ENCODE peak calls at places on chromosomes 12 and 14, in seven cellular contexts. C is pancreas, V is HFFc6, P is A673, X is Caco-2, L is WTC11, I is psoas muscle. D is an unnamed sample.

GRCh38 chr14:65832431-65833253 is 420.1 kb downstream of the FUT8 start:
- DNase-seq in C (no peak), V (no peak), P (peak), X (no peak), L (no peak), I (no peak), D (peak)

GRCh38 chr12:99027491-99027890 is 382.4 kb downstream of the APAF1 start:
- DNase-seq in C (no peak), V (no peak), P (no peak), X (no peak), L (no peak), I (no peak), D (no peak)

GRCh38 chr12:52119398-52120254 is 40.1 kb downstream of the SMIM41 start:
- DNase-seq in C (peak), V (no peak), P (peak), X (peak), L (peak), I (no peak), D (peak)

GRCh38 chr14:74980746-74981661 is 21.7 kb upstream of the EIF2B2 start:
- DNase-seq in C (no peak), V (no peak), P (peak), X (no peak), L (peak), I (peak), D (no peak)

GRCh38 chr14:32078794-32079663 is 1.9 kb downstream of the ARHGAP5 start:
- DNase-seq in C (no peak), V (peak), P (no peak), X (peak), L (no peak), I (no peak), D (no peak)

GRCh38 chr14:58598028-58598850 is 39.5 kb upstream of the DACT1 start:
- DNase-seq in C (no peak), V (no peak), P (no peak), X (no peak), L (no peak), I (no peak), D (no peak)

GRCh38 chr12:117105902-117106301 is 6.7 kb upstream of the TESC start:
- DNase-seq in C (no peak), V (no peak), P (no peak), X (no peak), L (no peak), I (no peak), D (no peak)

GRCh38 chr14:101927859-101928258 is 36.5 kb upstream of the DYNC1H1 start:
- DNase-seq in C (peak), V (peak), P (no peak), X (no peak), L (no peak), I (peak), D (no peak)

GRCh38 chr12:63298386-63298930 is 147.5 kb upstream of the AVPR1A start:
- DNase-seq in C (no peak), V (no peak), P (no peak), X (no peak), L (no peak), I (no peak), D (no peak)

GRCh38 chr12:2387051-2387834 is 334.5 kb downstream of the CACNA1C start:
- DNase-seq in C (no peak), V (peak), P (no peak), X (no peak), L (no peak), I (no peak), D (no peak)

GRCh38 chr12:87425942-87426554 is 603.2 kb downstream of the C12orf50 start:
- DNase-seq in C (no peak), V (no peak), P (no peak), X (no peak), L (no peak), I (no peak), D (no peak)

GRCh38 chr12:30063435-30063945 is 279.7 kb upstream of the TMTC1 start:
- DNase-seq in C (no peak), V (no peak), P (no peak), X (no peak), L (no peak), I (no peak), D (no peak)

GRCh38 chr12:9509464-9510166 is 98.1 kb downstream of the KLRB1 start:
- DNase-seq in C (no peak), V (no peak), P (peak), X (no peak), L (no peak), I (no peak), D (no peak)

GRCh38 chr12:123894823-123895338 is 77.8 kb downstream of the CCDC92 start:
- DNase-seq in C (no peak), V (no peak), P (no peak), X (no peak), L (no peak), I (no peak), D (no peak)

GRCh38 chr12:1777798-1778197 is 42.6 kb upstream of the LRTM2 start:
- DNase-seq in C (no peak), V (peak), P (no peak), X (no peak), L (no peak), I (no peak), D (no peak)

GRCh38 chr12:120199595-120200306 is 1.2 kb downstream of the RPLP0 start:
- DNase-seq in C (no peak), V (peak), P (no peak), X (no peak), L (no peak), I (peak), D (no peak)

GRCh38 chr14:97705107-97705506 is 907.9 kb downstream of the VRK1 start:
- DNase-seq in C (no peak), V (no peak), P (no peak), X (no peak), L (no peak), I (no peak), D (no peak)

GRCh38 chr12:125773033-125773432 is 707.8 kb downstream of the AACS start:
- DNase-seq in C (no peak), V (no peak), P (peak), X (peak), L (peak), I (no peak), D (no peak)

GRCh38 chr12:85280138-85280983 is at the start of gene ALX1:
- DNase-seq in C (peak), V (no peak), P (peak), X (peak), L (peak), I (no peak), D (peak)

GRCh38 chr12:3456809-3457208 is 34.2 kb upstream of the PRMT8 start:
- DNase-seq in C (no peak), V (no peak), P (no peak), X (peak), L (peak), I (no peak), D (peak)

GRCh38 chr12:51672334-51672733 is 81.3 kb downstream of the SCN8A start:
- DNase-seq in C (no peak), V (no peak), P (no peak), X (no peak), L (no peak), I (no peak), D (no peak)

GRCh38 chr12:14836336-14837210 is 6.8 kb downstream of the ART4 start:
- DNase-seq in C (no peak), V (peak), P (peak), X (peak), L (no peak), I (no peak), D (no peak)

GRCh38 chr12:95815635-95816212 is 25.2 kb upstream of the NTN4 start:
- DNase-seq in C (no peak), V (peak), P (peak), X (no peak), L (no peak), I (no peak), D (no peak)

GRCh38 chr14:94334837-94335236 is 11.7 kb upstream of the SERPINA6 start:
- DNase-seq in C (no peak), V (no peak), P (no peak), X (no peak), L (no peak), I (no peak), D (no peak)

GRCh38 chr14:31926123-31926522 is 151.0 kb upstream of the ARHGAP5 start:
- DNase-seq in C (no peak), V (peak), P (peak), X (no peak), L (no peak), I (no peak), D (no peak)

GRCh38 chr14:32027255-32027939 is 49.7 kb upstream of the ARHGAP5 start:
- DNase-seq in C (no peak), V (peak), P (no peak), X (no peak), L (no peak), I (no peak), D (no peak)

GRCh38 chr12:52006726-52007157 is at the start of gene TAMALIN:
- DNase-seq in C (peak), V (no peak), P (peak), X (no peak), L (peak), I (peak), D (peak)

GRCh38 chr14:77603654-77604270 is 12.7 kb downstream of the SPTLC2 start:
- DNase-seq in C (no peak), V (no peak), P (peak), X (peak), L (no peak), I (peak), D (no peak)
- TF ChIP-seq CTCF in C (no peak), V (peak), P (peak), X (no peak), L (no peak), I (no peak), D (no peak)

DNA sequence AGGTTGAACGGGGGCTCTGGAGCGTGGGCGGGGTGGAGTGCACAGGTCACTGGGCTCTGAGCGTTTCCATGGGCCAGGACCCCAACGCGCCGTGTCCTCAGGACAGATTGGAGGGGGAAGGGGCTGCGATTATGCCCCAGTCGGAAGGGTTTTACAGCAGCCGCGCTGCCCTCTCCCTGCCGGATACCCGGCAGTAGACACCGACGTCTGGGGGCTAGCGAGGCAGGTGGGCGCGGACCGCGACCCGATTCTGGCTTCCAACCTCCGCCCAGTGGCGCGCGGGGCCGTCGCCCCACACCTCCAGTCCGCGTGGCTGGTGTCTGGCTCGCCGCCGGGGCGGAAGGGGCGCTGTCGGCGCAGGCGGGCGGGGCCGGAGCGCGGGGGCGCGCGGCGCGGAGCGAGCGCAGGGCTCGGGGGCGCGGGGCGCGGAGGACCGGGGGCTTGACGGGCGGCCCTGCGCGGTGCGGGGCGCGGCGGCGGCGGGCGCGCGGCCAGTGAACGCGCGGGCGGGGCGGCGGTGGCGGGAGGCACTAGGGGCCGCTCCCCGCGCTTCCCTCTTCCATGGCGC is 2.4 kb upstream of the KIF26A start:
- DNase-seq in C (peak), V (no peak), P (no peak), X (peak), L (peak), I (peak), D (no peak)
- TF ChIP-seq CTCF in C (no peak), V (no peak), P (no peak), X (no peak), L (no peak), I (no peak), D (no peak)

GRCh38 chr14:24315807-24316596 is 4.7 kb downstream of the LTB4R start:
- DNase-seq in C (no peak), V (no peak), P (no peak), X (peak), L (peak), I (peak), D (no peak)
- TF ChIP-seq CTCF in C (no peak), V (no peak), P (no peak), X (no peak), L (no peak), I (peak), D (no peak)

GRCh38 chr14:77026930-77027537 is 1.5 kb downstream of the IRF2BPL start:
- DNase-seq in C (peak), V (peak), P (peak), X (peak), L (peak), I (peak), D (peak)
- TF ChIP-seq CTCF in C (no peak), V (peak), P (no peak), X (no peak), L (no peak), I (no peak), D (no peak)

GRCh38 chr14:72892879-72893635 is 844 bp downstream of the DPF3 start:
- DNase-seq in C (peak), V (no peak), P (peak), X (peak), L (peak), I (peak), D (peak)
- TF ChIP-seq CTCF in C (no peak), V (no peak), P (no peak), X (no peak), L (no peak), I (no peak), D (no peak)

GRCh38 chr14:61561144-61561543 is 134.2 kb upstream of the HIF1A start:
- DNase-seq in C (no peak), V (peak), P (no peak), X (peak), L (no peak), I (no peak), D (no peak)
- TF ChIP-seq CTCF in C (no peak), V (peak), P (no peak), X (no peak), L (no peak), I (no peak), D (no peak)

DNA sequence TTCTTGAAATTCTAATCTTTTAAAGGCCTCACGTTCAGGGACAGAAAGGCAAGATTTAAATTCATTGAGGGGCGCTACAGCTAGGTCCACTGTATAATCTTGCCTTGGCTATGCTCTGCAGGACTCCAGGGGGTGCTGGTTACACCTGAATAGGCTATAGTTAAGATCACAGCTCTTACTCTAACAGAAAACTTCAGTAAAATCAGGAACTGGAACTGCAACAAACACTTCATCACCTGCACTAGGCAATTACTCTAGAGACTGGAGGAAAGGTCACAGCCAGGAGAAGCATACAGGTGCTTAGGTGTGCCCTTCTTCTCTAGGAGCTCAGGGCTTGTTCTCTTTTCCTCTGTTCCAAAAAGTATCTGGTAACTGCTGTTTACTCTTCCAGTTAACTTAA is 20.9 kb downstream of the SLCO1C1 start:
- DNase-seq in C (no peak), V (no peak), P (no peak), X (peak), L (peak), I (no peak), D (no peak)
- TF ChIP-seq CTCF in C (no peak), V (no peak), P (no peak), X (peak), L (no peak), I (no peak), D (no peak)

GRCh38 chr12:12017135-12017581 is 53.6 kb upstream of the BCL2L14 start:
- DNase-seq in C (no peak), V (no peak), P (no peak), X (no peak), L (no peak), I (no peak), D (no peak)

GRCh38 chr12:12016284-12017100 is 54.2 kb upstream of the BCL2L14 start:
- DNase-seq in C (no peak), V (no peak), P (no peak), X (no peak), L (no peak), I (no peak), D (no peak)

GRCh38 chr12:12019881-12020280 is 50.9 kb upstream of the BCL2L14 start:
- DNase-seq in C (no peak), V (no peak), P (no peak), X (no peak), L (no peak), I (no peak), D (no peak)

GRCh38 chr12:12018454-12018853 is 52.3 kb upstream of the BCL2L14 start:
- DNase-seq in C (no peak), V (peak), P (peak), X (no peak), L (no peak), I (no peak), D (no peak)

GRCh38 chr12:12017798-12018197 is 52.9 kb upstream of the BCL2L14 start:
- DNase-seq in C (no peak), V (no peak), P (peak), X (no peak), L (peak), I (no peak), D (peak)
- TF ChIP-seq CTCF in C (no peak), V (no peak), P (peak), X (no peak), L (no peak), I (peak), D (no peak)

GRCh38 chr14:91270188-91270587 is 25.7 kb upstream of the GPR68 start:
- DNase-seq in C (no peak), V (no peak), P (no peak), X (no peak), L (no peak), I (no peak), D (no peak)

GRCh38 chr14:91269076-91269991 is 24.8 kb upstream of the GPR68 start:
- DNase-seq in C (no peak), V (no peak), P (no peak), X (no peak), L (no peak), I (no peak), D (no peak)

GRCh38 chr14:91271639-91272038 is 27.1 kb upstream of the GPR68 start:
- DNase-seq in C (no peak), V (no peak), P (no peak), X (no peak), L (no peak), I (no peak), D (no peak)

GRCh38 chr14:91272341-91273272 is 28.1 kb upstream of the GPR68 start:
- DNase-seq in C (no peak), V (no peak), P (no peak), X (no peak), L (no peak), I (no peak), D (no peak)

GRCh38 chr14:91270619-91271018 is 26.1 kb upstream of the GPR68 start:
- DNase-seq in C (no peak), V (no peak), P (no peak), X (no peak), L (no peak), I (no peak), D (no peak)
- TF ChIP-seq CTCF in C (no peak), V (no peak), P (no peak), X (no peak), L (no peak), I (no peak), D (no peak)